ENCODE peak calls at places on chromosomes 5 and 9, in nine cellular contexts. U is heart right ventricle, G is neuronal stem cell, K is PC-3, Q is HepG2, R is testis, Y is tibial nerve, I is left ventricle myocardium inferior, F is uterus. V is an unnamed sample. For H3K4me1 and H3K9me3, the result is how much of the 10 kb centered on the place peaks cover.

GRCh38 chr5:116600876-116601275 is 26.3 kb upstream of the SEMA6A start:
- DNase-seq in F (no peak), Y (no peak), I (no peak), U (no peak), K (no peak), G (no peak), R (no peak), Q (no peak), V (no peak)

GRCh38 chr5:137619191-137619870 is 116.6 kb downstream of the KLHL3 start:
- DNase-seq in Q (no peak), G (no peak), K (peak), F (peak), Y (no peak), R (peak), I (peak), U (peak), V (no peak)

GRCh38 chr9:16870606-16871357 is at the start of gene BNC2:
- DNase-seq in Q (no peak), Y (no peak), I (peak), R (peak), G (peak), F (peak), K (peak), U (peak), V (peak)

GRCh38 chr5:91288517-91288916 is 94.6 kb downstream of the ARRDC3 start:
- DNase-seq in I (no peak), G (no peak), Y (no peak), Q (no peak), R (no peak), K (no peak), U (no peak), F (no peak), V (no peak)

GRCh38 chr9:38417003-38417965 is 7.0 kb downstream of the IGFBPL1 start:
- DNase-seq in G (no peak), K (peak), F (no peak), Y (no peak), Q (peak), U (no peak), I (no peak), R (peak), V (peak)

GRCh38 chr9:37551888-37552287 is 24.3 kb downstream of the FBXO10 start:
- DNase-seq in U (no peak), K (no peak), I (no peak), Q (no peak), F (no peak), G (no peak), R (no peak), Y (no peak), V (no peak)

GRCh38 chr5:14908195-14908594 is 36.6 kb upstream of the ANKH start:
- DNase-seq in I (no peak), R (no peak), G (no peak), K (peak), U (no peak), Q (no peak), Y (no peak), F (no peak), V (peak)

GRCh38 chr9:77475641-77476473 is 172.3 kb downstream of the GNA14 start:
- DNase-seq in Q (no peak), K (no peak), F (no peak), R (no peak), U (no peak), I (no peak), Y (no peak), G (no peak), V (no peak)

GRCh38 chr5:177593511-177593910 is 1.5 kb downstream of the TMED9 start:
- DNase-seq in Y (no peak), G (no peak), I (no peak), K (no peak), R (no peak), U (no peak), F (no peak), Q (no peak), V (no peak)

GRCh38 chr9:12464910-12465512 is 228.2 kb upstream of the TYRP1 start:
- DNase-seq in Q (peak), R (no peak), U (no peak), F (no peak), K (peak), Y (no peak), G (peak), I (no peak), V (peak)

GRCh38 chr9:13529321-13530104 is 250.0 kb upstream of the MPDZ start:
- DNase-seq in G (no peak), Q (no peak), Y (no peak), U (no peak), I (no peak), F (no peak), R (no peak), K (no peak), V (peak)

GRCh38 chr5:172150514-172151425 is 37.3 kb downstream of the STK10 start:
- DNase-seq in Y (no peak), Q (no peak), I (peak), F (no peak), U (peak), K (no peak), G (no peak), R (peak), V (no peak)

GRCh38 chr5:112574566-112574965 is 155.5 kb upstream of the EPB41L4A start:
- DNase-seq in G (no peak), U (no peak), R (no peak), F (no peak), I (no peak), Q (no peak), K (no peak), Y (no peak), V (no peak)

GRCh38 chr9:129885018-129885669 is 49.9 kb downstream of the USP20 start:
- DNase-seq in I (no peak), Q (peak), R (peak), G (no peak), F (peak), K (peak), Y (peak), U (peak), V (peak)
- H3K4me1 ChIP-seq in I (half or more), Q (under half), R (under half), G (under half), F (under half), K (under half), Y (under half), U (under half), V (under half)

DNA sequence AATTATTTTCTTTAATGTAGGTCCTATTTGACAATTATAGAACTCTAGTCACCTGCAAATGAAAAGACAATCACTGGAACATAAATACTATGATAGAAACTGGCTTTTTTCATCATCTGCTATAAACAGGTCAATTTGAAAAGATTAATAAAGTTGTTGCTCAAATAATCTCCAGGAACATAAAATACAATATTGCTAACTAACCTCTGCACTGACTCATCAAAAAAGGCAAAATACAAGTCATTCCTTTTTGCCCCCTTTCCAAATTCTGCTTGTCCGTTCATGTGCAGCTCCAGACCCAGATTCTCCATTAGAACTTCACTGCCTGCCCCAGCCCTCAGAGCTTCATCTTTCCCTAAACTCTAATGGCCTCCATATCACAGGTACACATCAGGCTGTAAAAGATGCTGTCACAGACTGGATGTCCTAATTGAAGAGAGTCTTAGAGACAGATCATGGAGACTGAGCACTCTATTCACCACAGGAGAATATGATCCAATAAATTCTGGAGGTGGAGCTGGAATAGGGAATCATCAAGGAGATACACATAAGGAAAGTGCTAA is 1.6 kb downstream of the DCTN4 start:
- DNase-seq in Y (no peak), I (no peak), U (no peak), F (no peak), R (no peak), Q (no peak), K (no peak), G (no peak), V (no peak)
- H3K4me3 ChIP-seq in Y (no peak), I (peak), U (peak), F (no peak), R (no peak), Q (peak), K (peak), G (peak), V (peak)

DNA sequence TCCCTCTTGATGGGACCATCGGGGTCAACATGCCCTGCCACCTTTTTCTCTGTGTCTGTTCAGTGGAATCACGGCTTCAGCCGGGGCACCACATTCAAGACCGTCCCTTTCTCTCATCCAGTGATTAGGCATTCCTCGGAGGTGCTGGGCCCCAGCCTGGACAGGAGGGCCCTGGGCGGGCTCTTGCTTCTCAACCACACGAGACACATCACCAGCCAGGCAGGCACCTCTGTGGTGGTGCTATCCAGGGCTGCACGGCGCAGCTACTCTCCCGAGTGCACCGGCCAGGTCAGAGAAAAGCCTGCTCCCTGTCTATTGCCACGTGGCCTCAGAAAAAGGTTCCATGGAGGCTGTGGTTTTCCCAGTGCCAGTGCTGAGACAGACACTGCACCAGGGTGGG is 255.2 kb upstream of the IRX1 start:
- DNase-seq in Q (no peak), K (no peak), F (no peak), Y (no peak), U (no peak), I (no peak), G (no peak), R (no peak), V (no peak)
- H3K9me3 ChIP-seq in Q (under half), K (under half), F (under half), Y (under half), U (under half), I (under half), G (under half), R (under half), V (under half)

GRCh38 chr5:96022971-96023370 is 61.3 kb upstream of the ELL2 start:
- DNase-seq in K (no peak), U (no peak), F (no peak), R (no peak), I (no peak), Y (no peak), Q (no peak), G (no peak), V (no peak)
- H3K4me1 ChIP-seq in K (half or more), U (under half), F (under half), R (under half), I (under half), Y (under half), Q (under half), G (under half), V (under half)

DNA sequence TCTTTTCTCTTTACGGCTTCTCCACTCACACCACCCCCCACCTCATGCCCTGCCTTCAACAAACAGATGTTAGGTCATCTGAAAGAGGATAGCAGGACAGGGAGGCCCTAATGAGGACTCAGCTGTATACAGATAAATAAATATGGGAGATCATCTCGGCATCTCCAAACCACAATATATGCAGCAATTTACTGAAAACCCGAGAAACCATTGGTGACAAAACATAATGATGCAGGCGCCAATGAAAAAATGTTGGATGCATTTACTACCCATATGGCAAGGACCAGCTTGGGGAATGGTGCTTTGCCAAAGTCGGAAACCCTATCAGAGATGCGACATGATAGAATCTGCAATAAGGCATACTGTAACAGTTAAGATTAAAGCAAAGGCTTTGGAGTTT is 91.9 kb downstream of the SNCAIP start:
- DNase-seq in Q (no peak), G (no peak), Y (no peak), I (no peak), R (no peak), F (no peak), K (no peak), U (no peak), V (no peak)
- H3K4me3 ChIP-seq in Q (no peak), G (no peak), Y (no peak), I (no peak), R (no peak), F (no peak), K (no peak), U (no peak), V (no peak)

DNA sequence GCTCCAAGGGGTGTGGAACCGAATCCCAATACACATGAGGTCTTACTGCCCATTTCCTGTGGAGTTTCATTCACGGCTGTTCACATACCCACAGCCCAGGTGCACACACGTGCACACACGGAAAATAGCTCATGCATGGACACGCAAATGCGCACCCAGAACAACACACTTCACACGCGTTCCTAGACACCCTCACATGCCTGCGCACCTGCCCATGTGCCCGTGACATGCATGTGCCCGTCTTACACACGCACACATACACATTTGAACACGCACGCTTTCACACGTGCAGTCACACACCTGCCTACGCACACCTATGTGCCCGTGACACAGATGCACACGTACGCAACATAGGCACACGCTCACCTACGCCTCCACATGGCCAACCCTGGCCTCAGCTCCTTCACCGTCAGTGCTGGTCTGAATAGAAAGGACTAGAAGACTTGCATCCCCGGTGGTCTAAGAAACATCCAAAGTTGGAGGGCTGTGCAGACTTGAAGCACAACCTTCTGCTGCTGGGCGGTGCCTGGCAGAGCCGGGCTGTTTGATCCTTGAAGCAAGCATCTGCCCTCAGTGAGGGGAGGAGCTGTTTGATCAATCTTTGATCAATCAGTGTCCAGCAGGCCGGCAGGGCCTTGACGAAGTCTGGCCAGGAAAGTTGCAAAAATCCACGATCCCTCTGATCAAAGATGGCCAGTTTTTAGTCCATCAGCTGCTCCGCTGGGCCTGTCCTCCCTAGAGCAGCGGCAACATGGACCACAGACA is 164.7 kb downstream of the OLFM1 start:
- DNase-seq in Q (no peak), G (no peak), K (no peak), F (no peak), R (no peak), Y (no peak), I (no peak), U (no peak), V (no peak)
- H3K9me3 ChIP-seq in Q (under half), G (under half), K (under half), F (under half), R (under half), Y (under half), I (under half), U (under half), V (under half)

GRCh38 chr9:91896096-91896495 is 53.9 kb downstream of the ROR2 start:
- DNase-seq in Q (no peak), R (no peak), G (no peak), Y (no peak), U (no peak), I (no peak), F (no peak), K (no peak), V (no peak)

GRCh38 chr9:91896513-91897121 is 53.4 kb downstream of the ROR2 start:
- DNase-seq in U (peak), G (no peak), Q (no peak), F (peak), I (peak), Y (no peak), K (no peak), R (no peak), V (no peak)

GRCh38 chr9:91891915-91892314 is 58.1 kb downstream of the ROR2 start:
- DNase-seq in K (no peak), G (no peak), Q (no peak), R (no peak), U (no peak), Y (no peak), I (no peak), F (no peak), V (no peak)

GRCh38 chr9:91897201-91897600 is 52.8 kb downstream of the ROR2 start:
- DNase-seq in I (no peak), K (no peak), U (no peak), Q (no peak), F (no peak), Y (no peak), G (no peak), R (no peak), V (no peak)

GRCh38 chr9:91894023-91894422 is 56.0 kb downstream of the ROR2 start:
- DNase-seq in R (no peak), I (no peak), U (no peak), K (no peak), Y (no peak), Q (no peak), F (no peak), G (no peak), V (no peak)
- H3K4me1 ChIP-seq in R (under half), I (under half), U (under half), K (under half), Y (under half), Q (under half), F (under half), G (under half), V (under half)

DNA sequence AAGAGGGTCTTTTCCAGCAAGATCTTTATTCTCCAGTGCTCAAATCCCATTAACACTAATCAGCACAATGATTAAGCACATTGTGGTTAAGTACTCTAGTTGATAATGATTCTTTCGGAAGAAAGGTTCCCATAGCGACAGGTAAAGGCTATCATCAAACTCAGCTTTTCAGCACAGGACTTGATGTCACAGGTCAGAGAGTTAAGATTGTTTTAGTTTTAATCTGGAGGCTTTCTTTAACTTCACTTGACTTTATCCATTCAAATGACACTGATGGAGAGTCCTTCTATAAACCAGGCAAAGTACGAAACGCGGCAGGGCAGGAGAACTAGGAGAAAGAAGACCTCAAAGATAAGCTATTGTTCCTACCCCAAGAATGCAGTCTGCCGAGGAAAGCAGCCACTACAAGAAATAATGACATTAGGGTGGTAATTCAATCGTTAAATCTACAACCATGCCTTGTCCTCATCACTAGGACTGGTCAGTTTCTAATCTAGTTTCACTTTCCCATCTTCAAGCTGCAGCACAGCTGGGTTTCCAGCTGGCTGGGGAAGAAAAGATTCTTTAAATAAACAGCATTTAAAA is 4.6 kb downstream of the NRG2 start:
- DNase-seq in R (no peak), Q (no peak), G (peak), I (no peak), K (no peak), U (no peak), F (no peak), Y (no peak), V (no peak)
- H3K4me3 ChIP-seq in R (peak), Q (peak), G (no peak), I (peak), K (peak), U (peak), F (peak), Y (peak), V (peak)

GRCh38 chr9:2787065-2787464 is 56.8 kb downstream of the PUM3 start:
- DNase-seq in R (no peak), F (no peak), I (no peak), K (peak), Y (no peak), U (no peak), G (no peak), Q (no peak), V (peak)
- H3K9me3 ChIP-seq in R (under half), F (under half), I (under half), K (under half), Y (under half), U (under half), G (under half), Q (under half), V (under half)

V was measured in HAP-1.